ENCODE peak calls at places on chromosomes 6 and 20, in six cellular contexts. V is endodermal cell; B is fibroblast of lung; D is adrenal gland; P is GM06990; F is CD8-positive, alpha-beta T cell. X is an unnamed sample.

GRCh38 chr20:15867899-15868298 is 705.3 kb downstream of the KIF16B start:
- DNase-seq in V (peak; percentile 51), B (no peak), D (no peak), P (no peak), F (no peak), X (no peak)

GRCh38 chr6:1604347-1604990 is 5.2 kb upstream of the FOXC1 start:
- DNase-seq in V (peak; percentile 94), B (peak; percentile 35), D (peak; percentile 64), P (peak; percentile 69), F (peak; percentile 74), X (no peak)

GRCh38 chr20:58692579-58693225 is at the start of gene NPEPL1:
- DNase-seq in V (peak; percentile 81), B (peak; percentile 74), D (peak; percentile 80), P (peak; percentile 83), F (peak; percentile 65), X (peak; percentile 72)

GRCh38 chr6:148972481-148972880 is 225.7 kb downstream of the UST start:
- DNase-seq in V (peak; percentile 97), B (no peak), D (peak; percentile 40), P (no peak), F (peak; percentile 31), X (no peak)

GRCh38 chr6:20630136-20630535 is 95.9 kb downstream of the CDKAL1 start:
- DNase-seq in V (peak; percentile 77), B (no peak), D (no peak), P (no peak), F (no peak), X (no peak)

GRCh38 chr6:111487656-111488055 is 4.6 kb upstream of the REV3L start:
- DNase-seq in V (no peak), B (peak; percentile 73), D (no peak), P (peak; percentile 81), F (no peak), X (peak; percentile 71)

GRCh38 chr6:1746919-1747460 is 137.3 kb downstream of the FOXC1 start:
- DNase-seq in V (no peak), B (no peak), D (no peak), P (no peak), F (no peak), X (no peak)

GRCh38 chr6:4803343-4803744 is 27.1 kb downstream of the CDYL start:
- DNase-seq in V (no peak), B (no peak), D (no peak), P (no peak), F (no peak), X (no peak)

GRCh38 chr6:125323376-125323775 is 21.6 kb upstream of the HDDC2 start:
- DNase-seq in V (no peak), B (no peak), D (no peak), P (no peak), F (no peak), X (no peak)
- H3K4me3 ChIP-seq in V (no peak overlapping the region), B (no peak overlapping the region), D (no peak overlapping the region), P (no peak overlapping the region), F (no peak overlapping the region), X (no peak overlapping the region)

DNA sequence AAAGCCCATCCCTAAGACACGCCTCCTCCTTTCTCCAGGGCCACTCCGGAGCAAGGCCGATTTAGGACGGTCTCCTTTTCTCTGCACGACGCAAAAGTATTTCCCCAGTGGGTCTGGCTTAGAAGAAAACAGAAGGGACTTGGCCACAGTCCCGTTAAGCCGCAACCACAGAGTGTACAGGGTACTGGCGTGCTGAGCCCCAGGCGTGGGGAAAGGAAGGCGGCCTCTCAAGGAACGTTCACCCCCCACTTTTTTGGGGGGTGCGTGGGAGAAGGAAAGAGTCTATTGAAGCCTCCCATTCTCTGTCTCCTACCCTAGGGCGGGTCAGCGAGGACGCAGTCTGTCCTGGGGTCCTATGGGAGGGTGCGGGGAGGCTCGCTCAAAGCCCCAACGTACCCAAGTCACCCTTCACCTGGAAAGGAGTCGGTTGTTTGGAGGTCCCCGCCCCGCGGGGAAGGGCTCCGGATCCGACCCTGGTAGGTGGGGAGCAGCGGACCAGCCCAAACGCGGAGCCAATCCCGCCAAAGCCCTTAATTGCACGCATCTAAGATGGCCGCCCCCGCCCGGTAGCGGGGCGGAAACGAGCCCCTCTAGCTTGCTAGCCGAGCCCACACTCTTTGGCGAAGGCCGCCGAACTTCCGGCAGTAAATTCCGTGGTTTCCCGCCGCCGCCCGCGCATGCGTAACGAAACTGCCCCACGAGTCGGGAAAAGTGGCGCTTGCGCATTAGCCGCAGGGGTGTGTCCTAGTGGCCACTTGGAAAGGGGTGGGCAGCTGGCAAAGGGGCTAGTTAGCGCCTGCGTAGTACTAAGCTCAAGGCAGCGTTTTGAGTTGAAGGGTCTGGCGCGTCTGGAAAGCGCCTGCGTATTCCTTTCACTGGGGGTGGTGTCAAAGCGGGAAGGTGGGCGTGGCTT is at the start of gene OARD1:
- DNase-seq in V (peak; percentile 100), B (peak; percentile 88), D (peak; percentile 100), P (peak; percentile 99), F (peak; percentile 100), X (peak; percentile 99)
- TF ChIP-seq CTCF in V (no peak), B (no peak), D (no peak), P (no peak), F (no peak), X (no peak)

GRCh38 chr6:3749390-3749978 is 2.0 kb downstream of the PXDC1 start:
- DNase-seq in V (no peak), B (no peak), D (no peak), P (no peak), F (no peak), X (peak; percentile 22)
- H3K4me3 ChIP-seq in V (peak overlapping the region; percentile 71), B (peak overlapping the region; percentile 78), D (no peak overlapping the region), P (no peak overlapping the region), F (no peak overlapping the region), X (peak overlapping the region; percentile 95)

DNA sequence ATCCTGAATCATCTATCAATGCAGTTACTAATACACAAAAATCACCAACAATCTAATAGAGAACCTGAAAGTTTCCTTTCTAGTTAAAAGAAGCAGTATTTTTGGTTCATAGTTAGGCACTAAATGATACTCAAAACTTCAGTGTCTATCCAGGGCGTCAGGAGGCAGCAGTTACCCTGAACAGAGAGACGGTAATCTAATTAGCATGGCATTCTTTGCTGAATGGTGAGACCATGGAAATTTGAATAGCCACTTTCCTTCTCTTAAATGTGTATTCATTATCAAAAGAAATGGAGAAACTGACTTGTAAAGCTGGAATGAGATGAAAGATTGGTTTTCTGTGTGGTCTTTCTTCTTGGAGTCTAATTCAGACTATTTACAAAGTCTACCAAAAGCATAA is 146.6 kb upstream of the BMP5 start:
- DNase-seq in V (peak; percentile 74), B (no peak), D (no peak), P (no peak), F (no peak), X (no peak)
- TF ChIP-seq CTCF in V (peak; percentile 71), B (no peak), D (no peak), P (no peak), F (no peak), X (no peak)

GRCh38 chr20:30811896-30812671 is 445.4 kb upstream of the DEFB115 start:
- DNase-seq in V (peak; percentile 71), B (peak; percentile 49), D (peak; percentile 27), P (peak; percentile 40), F (no peak), X (peak; percentile 32)
- H3K4me3 ChIP-seq in V (peak overlapping the region; percentile 41), B (no peak overlapping the region), D (no peak overlapping the region), P (peak overlapping the region; percentile 59), F (no peak overlapping the region), X (peak overlapping the region; percentile 13)